ENCODE peak calls at places on chromosome 19, in five cellular contexts. S, F, Q, R and T are unnamed samples.

GRCh38 chr19:4234862-4235201 is 5.5 kb downstream of the EBI3 start:
- DNase-seq in S (no peak), Q (peak), R (no peak), F (no peak), T (no peak)

GRCh38 chr19:18894254-18895037 is 1.5 kb downstream of the CERS1 start:
- DNase-seq in Q (no peak), S (no peak), R (peak), F (no peak), T (peak)

GRCh38 chr19:23917856-23918255 is 3.2 kb downstream of the ZNF726 start:
- DNase-seq in S (no peak), Q (no peak), F (no peak), R (no peak), T (no peak)

GRCh38 chr19:13026478-13026999 is 31.3 kb downstream of the NFIX start:
- DNase-seq in Q (peak), S (no peak), F (peak), R (peak), T (no peak)

GRCh38 chr19:756821-757688 is 6.1 kb downstream of the MISP start:
- DNase-seq in F (no peak), S (no peak), Q (no peak), R (no peak), T (no peak)

GRCh38 chr19:38247126-38247525 is 9.0 kb downstream of the PPP1R14A start:
- DNase-seq in F (no peak), R (no peak), S (no peak), Q (no peak), T (no peak)

GRCh38 chr19:54552913-54553310 is 20.7 kb upstream of the LILRA2 start:
- DNase-seq in R (no peak), Q (no peak), F (no peak), S (no peak), T (no peak)

GRCh38 chr19:16088985-16089846 is 12.9 kb downstream of the TPM4 start:
- DNase-seq in S (no peak), Q (no peak), F (no peak), R (no peak), T (no peak)

GRCh38 chr19:44747739-44748425 is 626 bp upstream of the BCL3 start:
- DNase-seq in R (peak), S (no peak), Q (no peak), F (peak), T (no peak)

GRCh38 chr19:51407631-51408131 is 9.8 kb downstream of the SIGLEC10 start:
- DNase-seq in Q (no peak), R (no peak), F (peak), S (no peak), T (no peak)

GRCh38 chr19:42487025-42487797 is 41.1 kb downstream of the CEACAM1 start:
- DNase-seq in Q (no peak), R (no peak), F (no peak), S (no peak), T (no peak)

GRCh38 chr19:1665565-1666047 is 13.2 kb upstream of the TCF3 start:
- DNase-seq in F (no peak), Q (no peak), S (no peak), R (no peak), T (no peak)

GRCh38 chr19:19460761-19461265 is 54.5 kb downstream of the TSSK6 start:
- DNase-seq in F (no peak), R (no peak), S (peak), Q (no peak), T (no peak)